ENCODE peak calls at places on chromosome 6, in nine cellular contexts. B is fibroblast of lung; Z is activated naive CD4-positive, alpha-beta T cell; N is activated T-cell treated with anti-CD3 and anti-CD28 coated beads for 4 hours; U is NCI-H1930; X is HCT116; M is non-pigmented ciliary epithelial cell; W is effector CD4-positive, alpha-beta T cell; I is cardiac fibroblast. F is an unnamed sample.

GRCh38 chr6:78810146-78810545 is 57.2 kb upstream of the IRAK1BP1 start:
- DNase-seq in B (peak; percentile 53), Z (no peak), N (no peak), U (no peak), X (peak; percentile 31), M (no peak), W (no peak), I (peak; percentile 50), F (peak; percentile 10)

GRCh38 chr6:6856538-6857523 is 250.9 kb upstream of the RREB1 start:
- DNase-seq in B (no peak), Z (peak; percentile 3), N (peak; percentile 40), U (no peak), X (no peak), M (no peak), W (no peak), I (peak; percentile 55), F (no peak)

GRCh38 chr6:33201935-33202334 is 1.3 kb downstream of the SLC39A7 start:
- DNase-seq in B (no peak), Z (no peak), N (no peak), U (no peak), X (no peak), M (no peak), W (no peak), I (no peak), F (no peak)

GRCh38 chr6:158573542-158573931 is 13.6 kb downstream of the TMEM181 start:
- DNase-seq in B (no peak), Z (no peak), N (no peak), U (no peak), X (no peak), M (no peak), W (no peak), I (no peak), F (no peak)

GRCh38 chr6:168618546-168619315 is 177.7 kb downstream of the SMOC2 start:
- DNase-seq in B (no peak), Z (no peak), N (no peak), U (no peak), X (no peak), M (no peak), W (no peak), I (no peak), F (no peak)

GRCh38 chr6:148934534-148934933 is 187.7 kb downstream of the UST start:
- DNase-seq in B (peak; percentile 46), Z (no peak), N (no peak), U (no peak), X (no peak), M (no peak), W (no peak), I (peak; percentile 52), F (no peak)

GRCh38 chr6:122676688-122677087 is 66.5 kb downstream of the PKIB start:
- DNase-seq in B (no peak), Z (no peak), N (no peak), U (no peak), X (no peak), M (no peak), W (no peak), I (no peak), F (no peak)

GRCh38 chr6:28322661-28323060 is 13.3 kb downstream of the ZSCAN31 start:
- DNase-seq in B (no peak), Z (no peak), N (no peak), U (no peak), X (no peak), M (no peak), W (no peak), I (no peak), F (no peak)

GRCh38 chr6:33613146-33613793 is 7.9 kb upstream of the ITPR3 start:
- DNase-seq in B (peak; percentile 89), Z (no peak), N (no peak), U (no peak), X (no peak), M (no peak), W (no peak), I (peak; percentile 58), F (peak; percentile 88)

GRCh38 chr6:33705268-33705885 is 6.1 kb downstream of the UQCC2 start:
- DNase-seq in B (no peak), Z (no peak), N (no peak), U (no peak), X (no peak), M (no peak), W (no peak), I (no peak), F (no peak)

GRCh38 chr6:148487461-148487860 is 144.8 kb downstream of the SASH1 start:
- DNase-seq in B (no peak), Z (no peak), N (no peak), U (no peak), X (no peak), M (no peak), W (no peak), I (no peak), F (no peak)

GRCh38 chr6:32148722-32149576 is 2.8 kb downstream of the PRRT1 start:
- DNase-seq in B (peak; percentile 25), Z (peak; percentile 54), N (peak; percentile 62), U (no peak), X (no peak), M (no peak), W (peak; percentile 54), I (no peak), F (no peak)

GRCh38 chr6:52493669-52494068 is 73.5 kb downstream of the EFHC1 start:
- DNase-seq in B (no peak), Z (no peak), N (no peak), U (no peak), X (no peak), M (no peak), W (no peak), I (no peak), F (no peak)

GRCh38 chr6:13687917-13688351 is 23.7 kb downstream of the RANBP9 start:
- DNase-seq in B (no peak), Z (peak; percentile 2), N (no peak), U (no peak), X (no peak), M (no peak), W (peak; percentile 7), I (no peak), F (no peak)

GRCh38 chr6:132219901-132220300 is 181.4 kb downstream of the MOXD1 start:
- DNase-seq in B (peak; percentile 17), Z (no peak), N (no peak), U (no peak), X (no peak), M (no peak), W (no peak), I (no peak), F (no peak)